ENCODE peak calls at places on chromosomes 13 and 19, in ten cellular contexts. F, B, E, J, V, L, A, Z, T and Q are unnamed samples.

GRCh38 chr19:40598121-40598917 is 2.9 kb upstream of the LTBP4 start:
- DNase-seq in F (peak; percentile 84), B (peak; percentile 79), E (peak; percentile 69), J (peak; percentile 92), V (peak; percentile 92), L (peak; percentile 82), A (peak; percentile 91), Z (peak; percentile 95), T (peak; percentile 62), Q (peak; percentile 84)

GRCh38 chr19:46944918-46945628 is 74.6 kb upstream of the NPAS1 start:
- DNase-seq in F (no peak), B (no peak), E (no peak), J (peak; percentile 77), V (peak; percentile 69), L (no peak), A (peak; percentile 77), Z (no peak), T (no peak), Q (no peak)

GRCh38 chr13:66212511-66212910 is 1017.6 kb downstream of the PCDH9 start:
- DNase-seq in F (no peak), B (no peak), E (no peak), J (no peak), V (no peak), L (no peak), A (no peak), Z (no peak), T (no peak), Q (no peak)

GRCh38 chr13:53200498-53201453 is 172.2 kb downstream of the OLFM4 start:
- DNase-seq in F (no peak), B (no peak), E (no peak), J (no peak), V (peak; percentile 84), L (no peak), A (peak; percentile 38), Z (peak; percentile 10), T (no peak), Q (no peak)

GRCh38 chr13:107360010-107360409 is 792.1 kb upstream of the ARGLU1 start:
- DNase-seq in F (peak; percentile 84), B (no peak), E (no peak), J (no peak), V (no peak), L (peak; percentile 51), A (no peak), Z (no peak), T (no peak), Q (no peak)

GRCh38 chr13:35309711-35310110 is 166.8 kb downstream of the MAB21L1 start:
- DNase-seq in F (no peak), B (no peak), E (no peak), J (peak; percentile 66), V (no peak), L (no peak), A (no peak), Z (no peak), T (no peak), Q (no peak)

GRCh38 chr13:113143466-113144254 is 14.8 kb upstream of the PROZ start:
- DNase-seq in F (no peak), B (no peak), E (no peak), J (no peak), V (no peak), L (no peak), A (peak; percentile 6), Z (no peak), T (no peak), Q (no peak)

GRCh38 chr13:21120191-21120590 is 56.2 kb downstream of the SKA3 start:
- DNase-seq in F (no peak), B (no peak), E (no peak), J (no peak), V (no peak), L (no peak), A (no peak), Z (no peak), T (no peak), Q (no peak)

GRCh38 chr19:58538257-58539168 is 5.4 kb upstream of the TRIM28 start:
- DNase-seq in F (no peak), B (no peak), E (no peak), J (peak; percentile 76), V (peak; percentile 71), L (peak; percentile 90), A (no peak), Z (no peak), T (no peak), Q (no peak)

GRCh38 chr13:95874286-95874685 is 178.9 kb downstream of the UGGT2 start:
- DNase-seq in F (no peak), B (no peak), E (no peak), J (no peak), V (no peak), L (no peak), A (no peak), Z (no peak), T (no peak), Q (no peak)

GRCh38 chr19:35793381-35794165 is 18.2 kb downstream of the ARHGAP33 start:
- DNase-seq in F (no peak), B (no peak), E (no peak), J (no peak), V (no peak), L (no peak), A (no peak), Z (no peak), T (no peak), Q (no peak)

GRCh38 chr13:99941086-99941485 is 30.5 kb downstream of the ZIC5 start:
- DNase-seq in F (no peak), B (no peak), E (no peak), J (no peak), V (no peak), L (no peak), A (no peak), Z (no peak), T (no peak), Q (peak; percentile 35)

GRCh38 chr13:59750860-59751259 is 412.9 kb downstream of the DIAPH3 start:
- DNase-seq in F (no peak), B (no peak), E (peak; percentile 18), J (peak; percentile 33), V (peak; percentile 83), L (no peak), A (peak; percentile 40), Z (no peak), T (no peak), Q (no peak)